ENCODE peak calls at places on chromosomes 3 and 15, in four cellular contexts. I is psoas muscle, Q is ovary, A is islet precursor cell. F is an unnamed sample.

GRCh38 chr3:49568965-49569364 is 14.7 kb downstream of the BSN start:
- DNase-seq in I (no peak), Q (no peak), A (no peak), F (no peak)

GRCh38 chr3:47337656-47338055 is 43.2 kb upstream of the PTPN23 start:
- DNase-seq in I (no peak), Q (no peak), A (peak), F (no peak)

GRCh38 chr3:172407872-172408271 is 40.4 kb downstream of the GHSR start:
- DNase-seq in I (no peak), Q (no peak), A (no peak), F (no peak)

GRCh38 chr3:128319107-128319506 is 147.6 kb downstream of the DNAJB8 start:
- DNase-seq in I (no peak), Q (no peak), A (peak), F (no peak)

GRCh38 chr15:48675436-48675835 is 29.9 kb upstream of the FBN1 start:
- DNase-seq in I (no peak), Q (no peak), A (no peak), F (no peak)

GRCh38 chr3:113166719-113167492 is 44.5 kb upstream of the BOC start:
- DNase-seq in I (peak), Q (peak), A (peak), F (no peak)

GRCh38 chr3:182726258-182727142 is 66.8 kb upstream of the ATP11B start:
- DNase-seq in I (no peak), Q (no peak), A (peak), F (no peak)

GRCh38 chr15:92683511-92683834 is 27.9 kb upstream of the FAM174B start:
- DNase-seq in I (peak), Q (peak), A (peak), F (no peak)

GRCh38 chr3:14133188-14133800 is 8.4 kb downstream of the TMEM43 start:
- DNase-seq in I (no peak), Q (no peak), A (no peak), F (no peak)

GRCh38 chr3:127209155-127209839 is 16.4 kb downstream of the PRR23E start:
- DNase-seq in I (peak), Q (no peak), A (peak), F (no peak)

F was measured in Right ventricle myocardium inferior.